ENCODE peak calls at places on chromosomes 12 and 14, in six cellular contexts. Y, E, H, Q, W and F are unnamed samples.
A peak's percentile ranks its signal among the peaks of the same experiment; 100 is the strongest.

GRCh38 chr12:52428121-52428520 is 6.0 kb downstream of the KRT75 start:
- DNase-seq in Y (no peak), E (no peak), H (no peak), Q (no peak), W (no peak), F (no peak)

GRCh38 chr14:56195727-56196126 is 77.5 kb downstream of the PELI2 start:
- DNase-seq in Y (no peak), E (peak; percentile 65), H (peak; percentile 18), Q (no peak), W (no peak), F (no peak)

GRCh38 chr12:56803750-56804149 is 40.6 kb downstream of the HSD17B6 start:
- DNase-seq in Y (no peak), E (peak; percentile 8), H (no peak), Q (peak; percentile 75), W (no peak), F (no peak)

GRCh38 chr14:77599894-77600293 is 16.5 kb downstream of the SPTLC2 start:
- DNase-seq in Y (no peak), E (no peak), H (no peak), Q (no peak), W (no peak), F (no peak)

GRCh38 chr14:73472182-73473114 is 14.1 kb upstream of the NUMB start:
- DNase-seq in Y (no peak), E (no peak), H (peak; percentile 66), Q (no peak), W (peak; percentile 11), F (peak; percentile 61)

GRCh38 chr14:88799522-88799921 is 6.8 kb upstream of the EML5 start:
- DNase-seq in Y (no peak), E (no peak), H (no peak), Q (no peak), W (no peak), F (no peak)

GRCh38 chr14:70622111-70622712 is 19.5 kb upstream of the TTC9 start:
- DNase-seq in Y (no peak), E (peak; percentile 70), H (peak; percentile 62), Q (peak; percentile 53), W (peak; percentile 47), F (peak; percentile 55)

GRCh38 chr14:33647385-33647786 is 303.5 kb downstream of the EGLN3 start:
- DNase-seq in Y (no peak), E (no peak), H (no peak), Q (no peak), W (no peak), F (no peak)

GRCh38 chr12:89893972-89894706 is 185.5 kb upstream of the ATP2B1 start:
- DNase-seq in Y (no peak), E (no peak), H (no peak), Q (no peak), W (no peak), F (no peak)

GRCh38 chr12:62736596-62736995 is 198.4 kb downstream of the PPM1H start:
- DNase-seq in Y (no peak), E (no peak), H (no peak), Q (no peak), W (no peak), F (no peak)

GRCh38 chr12:70754330-70754741 is 117.1 kb upstream of the PTPRB start:
- DNase-seq in Y (no peak), E (no peak), H (no peak), Q (no peak), W (no peak), F (no peak)

GRCh38 chr12:78157199-78157598 is 326.5 kb downstream of the NAV3 start:
- DNase-seq in Y (no peak), E (no peak), H (no peak), Q (no peak), W (no peak), F (no peak)

GRCh38 chr14:104601786-104602185 is 2.8 kb downstream of the TMEM179 start:
- DNase-seq in Y (no peak), E (no peak), H (no peak), Q (peak; percentile 27), W (no peak), F (no peak)

GRCh38 chr12:92010368-92010767 is 135.3 kb downstream of the BTG1 start:
- DNase-seq in Y (no peak), E (no peak), H (no peak), Q (no peak), W (no peak), F (no peak)

GRCh38 chr12:89383235-89384049 is 31.1 kb upstream of the DUSP6 start:
- DNase-seq in Y (no peak), E (no peak), H (no peak), Q (no peak), W (no peak), F (no peak)

GRCh38 chr12:63206908-63207307 is 55.9 kb upstream of the AVPR1A start:
- DNase-seq in Y (no peak), E (peak; percentile 29), H (no peak), Q (peak; percentile 82), W (no peak), F (no peak)

GRCh38 chr14:60515696-60516284 is 6.8 kb downstream of the SIX6 start:
- DNase-seq in Y (no peak), E (no peak), H (no peak), Q (no peak), W (no peak), F (no peak)

GRCh38 chr12:104691661-104692334 is 235.1 kb downstream of the CHST11 start:
- DNase-seq in Y (no peak), E (no peak), H (no peak), Q (no peak), W (no peak), F (no peak)

GRCh38 chr14:94113908-94114588 is 3.5 kb downstream of the IFI27 start:
- DNase-seq in Y (no peak), E (no peak), H (no peak), Q (no peak), W (peak; percentile 8), F (no peak)

GRCh38 chr12:106974525-106974924 is 12.4 kb downstream of the MTERF2 start:
- DNase-seq in Y (no peak), E (peak; percentile 30), H (no peak), Q (peak; percentile 54), W (no peak), F (no peak)

GRCh38 chr14:90871605-90872233 is 55.5 kb upstream of the TTC7B start:
- DNase-seq in Y (no peak), E (no peak), H (no peak), Q (no peak), W (no peak), F (no peak)

GRCh38 chr12:33546004-33546403 is 106.4 kb upstream of the SYT10 start:
- DNase-seq in Y (no peak), E (no peak), H (no peak), Q (no peak), W (no peak), F (no peak)

GRCh38 chr14:90750191-90750590 is 66.0 kb downstream of the TTC7B start:
- DNase-seq in Y (peak; percentile 8), E (no peak), H (no peak), Q (no peak), W (no peak), F (no peak)

DNA sequence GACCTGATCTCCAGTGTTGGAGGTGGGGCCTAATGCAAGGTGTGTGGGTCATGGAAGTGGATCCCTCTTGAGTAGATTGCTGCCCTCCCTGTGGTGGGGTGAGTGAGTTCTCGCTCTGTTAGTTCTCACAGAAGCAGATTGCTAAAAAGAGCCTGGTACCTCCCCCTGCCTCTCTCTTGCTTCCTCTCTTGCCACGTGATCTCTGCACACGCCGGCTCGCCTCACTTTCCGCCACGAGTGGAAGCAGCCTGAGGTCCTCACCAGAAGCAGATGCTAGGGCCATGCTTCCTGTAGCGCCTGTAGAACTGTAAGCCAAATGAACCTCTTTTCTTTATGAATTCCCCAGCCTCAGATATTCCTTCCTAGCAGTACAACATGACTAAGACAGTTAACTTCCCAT is 76.1 kb downstream of the ETV6 start:
- DNase-seq in Y (no peak), E (no peak), H (no peak), Q (no peak), W (no peak), F (no peak)
- H3K4me1 ChIP-seq in Y (peaks cover 78% of the 10 kb centered on the region), E (peaks cover 89% of the 10 kb centered on the region), H (peaks cover 66% of the 10 kb centered on the region), Q (peaks cover 27% of the 10 kb centered on the region), W (peaks cover 14% of the 10 kb centered on the region), F (peaks cover 2% of the 10 kb centered on the region)

DNA sequence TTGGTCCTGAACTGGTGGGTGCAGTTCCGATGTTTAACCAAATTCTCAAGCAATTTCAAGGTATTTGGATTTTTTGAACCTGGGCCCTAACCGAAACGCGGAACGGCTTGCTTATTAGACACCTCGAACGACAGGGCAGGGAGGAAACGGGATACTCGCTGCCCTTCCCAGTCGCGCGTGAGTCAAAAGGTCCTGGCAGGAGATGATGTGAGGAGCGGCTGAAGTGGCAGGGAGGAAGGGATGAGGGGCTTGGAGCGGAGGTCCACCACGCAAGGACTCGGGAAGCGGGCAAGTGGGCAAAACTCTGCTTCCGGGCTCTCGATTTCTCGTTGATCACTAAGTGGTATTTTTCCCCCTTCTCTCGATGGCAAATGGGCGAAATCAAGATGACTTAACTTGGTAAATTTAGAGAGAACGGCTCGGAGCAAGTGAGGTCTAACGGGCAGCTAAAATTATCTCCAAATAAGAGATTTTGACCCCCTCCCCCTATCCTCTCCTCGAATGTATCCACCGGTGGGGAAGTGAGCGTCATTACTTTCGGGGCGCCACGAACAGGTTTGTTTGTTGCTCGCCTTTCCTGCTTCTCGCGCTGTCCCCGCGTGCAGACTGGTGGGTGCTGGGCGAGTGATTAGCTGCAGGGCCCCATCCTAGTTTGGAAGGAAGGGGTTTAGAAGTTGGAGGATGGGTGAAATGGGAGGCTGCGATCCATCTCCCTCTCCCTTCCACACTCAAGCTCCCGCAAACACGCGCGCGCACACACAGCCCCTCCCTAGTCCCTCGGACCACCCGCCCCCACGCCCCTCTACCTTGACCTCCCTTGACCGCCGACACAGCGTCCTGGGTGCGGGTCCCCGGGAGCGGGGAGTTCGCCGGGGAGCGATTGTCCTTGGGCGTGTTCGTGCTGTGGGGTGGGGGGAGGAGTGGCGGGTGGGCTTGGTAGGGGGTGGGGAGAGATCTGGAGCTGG is 987 bp upstream of the NTF3 start:
- DNase-seq in Y (peak; percentile 68), E (no peak), H (no peak), Q (no peak), W (no peak), F (no peak)
- H3K27me3 ChIP-seq in Y (peaks cover 42% of the 10 kb centered on the region), E (peaks cover 40% of the 10 kb centered on the region), H (peaks cover 14% of the 10 kb centered on the region), Q (no peaks in the 10 kb centered on the region), W (peaks cover 3% of the 10 kb centered on the region), F (peaks cover 51% of the 10 kb centered on the region)

DNA sequence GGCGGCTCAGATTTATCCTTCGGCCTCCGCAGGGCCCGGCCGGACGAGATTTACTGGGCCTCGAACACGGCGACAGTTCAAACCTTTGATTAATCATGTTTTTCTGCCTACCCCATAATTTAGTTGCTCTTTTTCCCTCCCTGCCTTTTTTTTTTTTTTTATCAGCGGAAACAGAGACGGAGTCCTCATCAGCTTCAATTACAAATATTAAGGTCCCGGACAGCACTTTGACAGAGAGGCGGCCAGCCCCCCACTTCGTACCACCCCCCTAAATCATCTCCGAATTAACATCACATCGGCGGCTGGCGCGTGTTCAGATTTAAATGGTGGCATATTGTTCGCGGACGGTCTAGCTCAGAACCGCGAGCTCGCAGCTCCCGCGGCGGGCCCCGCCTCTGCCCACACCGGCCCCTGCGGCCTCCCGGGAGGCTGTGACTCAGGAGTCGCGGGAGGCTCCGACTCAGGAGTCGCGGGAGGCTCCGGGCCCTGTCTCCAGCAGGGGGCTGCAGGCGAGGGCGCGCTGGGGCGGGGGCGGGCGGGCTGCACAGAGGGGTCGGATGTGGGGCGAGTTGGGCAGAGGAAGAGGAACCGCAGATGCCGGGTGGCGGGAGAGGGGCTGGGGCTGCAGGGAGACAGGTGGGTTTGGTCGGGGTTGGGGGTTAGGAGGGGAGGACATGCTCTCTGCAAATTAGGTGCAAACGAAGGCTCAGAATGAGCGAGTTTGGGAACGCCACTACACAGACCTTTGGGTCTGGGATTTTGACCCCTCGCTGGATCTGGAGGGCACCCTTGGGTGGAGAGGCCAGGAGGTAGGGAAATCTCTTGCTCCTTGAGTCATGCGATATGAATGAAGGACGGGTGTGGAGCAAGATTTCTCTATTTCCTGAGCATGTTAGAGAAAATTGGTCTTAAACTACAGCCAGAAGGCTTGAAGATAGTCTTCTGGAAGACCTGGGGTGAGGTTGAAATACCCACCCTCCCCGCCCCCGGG is 19.6 kb upstream of the ATP5MC2 start:
- DNase-seq in Y (no peak), E (peak; percentile 28), H (no peak), Q (no peak), W (no peak), F (no peak)
- H3K4me3 ChIP-seq in Y (peak overlapping the region; percentile 42), E (no peak overlapping the region), H (no peak overlapping the region), Q (no peak overlapping the region), W (peak overlapping the region; percentile 8), F (peak overlapping the region; percentile 32)

GRCh38 chr14:64194404-64194803 is 99.8 kb downstream of the ESR2 start:
- DNase-seq in Y (no peak), E (no peak), H (no peak), Q (no peak), W (no peak), F (no peak)
- H3K4me1 ChIP-seq in Y (peaks cover 16% of the 10 kb centered on the region), E (peaks cover 95% of the 10 kb centered on the region), H (peaks cover 44% of the 10 kb centered on the region), Q (peaks cover 8% of the 10 kb centered on the region), W (peaks cover 34% of the 10 kb centered on the region), F (peaks cover 7% of the 10 kb centered on the region)